ENCODE peak calls at places on chromosomes 2 and 18, in eight cellular contexts. U, R, B, S, V, I, K and E are unnamed samples.

GRCh38 chr2:63048367-63049171 is 2.1 kb upstream of the OTX1 start:
- DNase-seq in U (peak; percentile 33), R (no peak), B (no peak), S (peak; percentile 44), V (no peak), I (no peak), K (no peak), E (no peak)

GRCh38 chr2:158214431-158214830 is 112.8 kb downstream of the UPP2 start:
- DNase-seq in U (peak; percentile 18), R (no peak), B (no peak), S (peak; percentile 26), V (no peak), I (peak; percentile 28), K (peak; percentile 25), E (no peak)

GRCh38 chr2:189648846-189649529 is 12.3 kb upstream of the ASNSD1 start:
- DNase-seq in U (no peak), R (peak; percentile 83), B (peak; percentile 37), S (no peak), V (no peak), I (no peak), K (peak; percentile 45), E (peak; percentile 23)

GRCh38 chr2:72979896-72980295 is 62.6 kb downstream of the EMX1 start:
- DNase-seq in U (no peak), R (no peak), B (no peak), S (no peak), V (no peak), I (no peak), K (no peak), E (no peak)

GRCh38 chr2:78535395-78535794 is 490.1 kb upstream of the REG3G start:
- DNase-seq in U (no peak), R (no peak), B (no peak), S (no peak), V (no peak), I (no peak), K (no peak), E (no peak)

GRCh38 chr2:152054593-152054992 is 44.3 kb downstream of the CACNB4 start:
- DNase-seq in U (no peak), R (peak; percentile 65), B (no peak), S (no peak), V (no peak), I (no peak), K (peak; percentile 86), E (peak; percentile 12)

GRCh38 chr2:47422560-47422959 is 19.6 kb downstream of the MSH2 start:
- DNase-seq in U (no peak), R (peak; percentile 76), B (no peak), S (no peak), V (no peak), I (no peak), K (peak; percentile 70), E (no peak)

GRCh38 chr2:195280024-195280423 is 377.0 kb upstream of the SLC39A10 start:
- DNase-seq in U (no peak), R (no peak), B (no peak), S (no peak), V (no peak), I (no peak), K (peak; percentile 10), E (no peak)

GRCh38 chr2:122634261-122634660 is 878.8 kb downstream of the TSN start:
- DNase-seq in U (no peak), R (peak; percentile 58), B (peak; percentile 18), S (no peak), V (no peak), I (no peak), K (peak; percentile 95), E (peak; percentile 24)

GRCh38 chr18:69401475-69402218 is 959 bp downstream of the DOK6 start:
- DNase-seq in U (peak; percentile 20), R (peak; percentile 8), B (no peak), S (peak; percentile 40), V (no peak), I (no peak), K (peak; percentile 28), E (no peak)

GRCh38 chr18:3346487-3346886 is 84.6 kb downstream of the MYL12B start:
- DNase-seq in U (no peak), R (peak; percentile 47), B (no peak), S (no peak), V (no peak), I (no peak), K (peak; percentile 40), E (no peak)

DNA sequence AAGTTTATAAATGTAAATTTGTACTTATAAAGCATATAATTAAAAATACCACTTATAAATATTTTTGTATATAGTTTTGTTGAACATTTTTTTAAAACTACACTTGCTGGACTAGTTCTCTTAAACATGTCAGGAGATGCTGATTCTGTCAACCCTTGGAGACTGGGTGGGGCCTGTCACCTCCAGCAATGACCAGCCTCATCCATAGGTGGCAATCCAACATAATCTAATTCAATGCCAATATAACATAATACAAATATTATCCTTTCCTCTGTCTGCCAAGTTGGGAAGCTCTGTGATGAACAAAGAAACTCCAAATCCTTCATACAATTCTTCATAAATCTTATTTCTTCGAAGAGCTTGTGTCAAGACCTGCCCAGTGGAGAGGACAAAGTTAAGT is 140.4 kb downstream of the RBMS1 start:
- DNase-seq in U (no peak), R (no peak), B (no peak), S (peak; percentile 4), V (no peak), I (no peak), K (no peak), E (no peak)
- TF ChIP-seq CTCF in U (peak; percentile 22), R (no peak), B (no peak), S (peak; percentile 22), V (peak; percentile 48), I (no peak), K (peak; percentile 10), E (no peak)

GRCh38 chr2:1591461-1591770 is 152.9 kb downstream of the PXDN start:
- DNase-seq in U (no peak), R (no peak), B (no peak), S (no peak), V (no peak), I (no peak), K (no peak), E (no peak)

GRCh38 chr2:1590611-1591460 is 153.5 kb downstream of the PXDN start:
- DNase-seq in U (no peak), R (no peak), B (no peak), S (no peak), V (no peak), I (no peak), K (no peak), E (no peak)

GRCh38 chr2:1593371-1594205 is 150.7 kb downstream of the PXDN start:
- DNase-seq in U (no peak), R (peak; percentile 89), B (peak; percentile 65), S (no peak), V (no peak), I (no peak), K (peak; percentile 85), E (peak; percentile 29)

GRCh38 chr2:1594281-1595171 is 149.8 kb downstream of the PXDN start:
- DNase-seq in U (no peak), R (no peak), B (no peak), S (no peak), V (no peak), I (no peak), K (no peak), E (no peak)

GRCh38 chr2:1591978-1592907 is 152.1 kb downstream of the PXDN start:
- DNase-seq in U (no peak), R (peak; percentile 77), B (peak; percentile 48), S (no peak), V (peak; percentile 90), I (peak; percentile 82), K (peak; percentile 83), E (no peak)
- TF ChIP-seq CTCF in U (no peak), R (peak; percentile 72), B (peak; percentile 67), S (no peak), V (peak; percentile 75), I (peak; percentile 95), K (peak; percentile 68), E (peak; percentile 25)

GRCh38 chr2:135600915-135601314 is 69.6 kb downstream of the R3HDM1 start:
- DNase-seq in U (no peak), R (peak; percentile 28), B (no peak), S (no peak), V (no peak), I (no peak), K (peak; percentile 29), E (no peak)
- TF ChIP-seq CTCF in U (no peak), R (peak; percentile 41), B (peak; percentile 27), S (no peak), V (peak; percentile 42), I (no peak), K (peak; percentile 3), E (peak; percentile 13)

GRCh38 chr2:99819766-99820165 is 322.6 kb downstream of the AFF3 start:
- DNase-seq in U (no peak), R (no peak), B (no peak), S (no peak), V (no peak), I (no peak), K (peak; percentile 12), E (no peak)
- TF ChIP-seq CTCF in U (no peak), R (no peak), B (no peak), S (no peak), V (no peak), I (no peak), K (peak; percentile 14), E (no peak)

GRCh38 chr2:215870986-215871385 is 142.4 kb downstream of the MREG start:
- DNase-seq in U (no peak), R (no peak), B (no peak), S (peak; percentile 10), V (no peak), I (no peak), K (peak; percentile 22), E (no peak)
- TF ChIP-seq CTCF in U (peak; percentile 45), R (peak; percentile 14), B (peak; percentile 34), S (peak; percentile 18), V (peak; percentile 27), I (no peak), K (peak; percentile 56), E (no peak)